ENCODE peak calls at places on chromosomes 4 and X, in seven cellular contexts. H is stimulated activated CD4-positive, alpha-beta T cell treated with anti-CD3 and anti-CD28 coated beads, Interleukin-15, amount 100 ng/mL, for 1 hour; B is fibroblast of gingiva; Y is natural killer cell treated with Interleukin-12 subunit alpha and Interleukin-12 subunit beta and Interleukin-15 and Interleukin-18, amount 100 ng/mL, for 72 hours; G is head of caudate nucleus; J is Right ventricle myocardium superior; S is HT1080. P is an unnamed sample.

GRCh38 chr4:54439831-54440243 is 210.7 kb downstream of the PDGFRA start:
- DNase-seq in G (peak; percentile 24), B (peak; percentile 34), S (no peak), J (peak; percentile 48), Y (no peak), H (no peak), P (peak; percentile 31)

GRCh38 chr4:82017680-82018079 is 356.1 kb downstream of the HNRNPD start:
- DNase-seq in G (no peak), H (no peak), Y (no peak), B (no peak), S (no peak), J (no peak), P (no peak)

GRCh38 chr4:165906272-165906671 is 33.2 kb downstream of the TLL1 start:
- DNase-seq in J (no peak), Y (no peak), H (no peak), B (no peak), S (no peak), G (no peak), P (no peak)

GRCh38 chrX:129772796-129773431 is 6.8 kb upstream of the SASH3 start:
- DNase-seq in S (no peak), H (no peak), Y (peak; percentile 92), J (peak; percentile 71), B (no peak), G (peak; percentile 78), P (no peak)

GRCh38 chr4:82643994-82644730 is 82.4 kb upstream of the TMEM150C start:
- DNase-seq in Y (no peak), S (peak; percentile 53), B (peak; percentile 14), J (no peak), G (no peak), H (no peak), P (no peak)

GRCh38 chrX:150037041-150037440 is 98.8 kb upstream of the EOLA2 start:
- DNase-seq in B (no peak), G (no peak), Y (no peak), J (no peak), S (peak; percentile 65), H (no peak), P (no peak)

GRCh38 chr4:159106636-159107035 is 3.8 kb downstream of the RAPGEF2 start:
- DNase-seq in Y (no peak), J (no peak), B (peak; percentile 14), G (no peak), S (no peak), H (no peak), P (no peak)

GRCh38 chrX:106698693-106699092 is 27.8 kb upstream of the RNF128 start:
- DNase-seq in G (no peak), H (no peak), B (peak; percentile 1), Y (no peak), J (no peak), S (peak; percentile 55), P (no peak)

GRCh38 chrX:130771230-130771629 is 131.8 kb downstream of the ENOX2 start:
- DNase-seq in J (no peak), S (peak; percentile 45), B (no peak), Y (no peak), G (no peak), H (no peak), P (no peak)

GRCh38 chrX:1425381-1425780 is 27.3 kb downstream of the ASMTL start:
- DNase-seq in B (no peak), H (no peak), J (no peak), G (peak; percentile 11), Y (no peak), S (no peak), P (no peak)

P was measured in COR-L47.